ENCODE peak calls at places on chromosomes 13 and 19, in five cellular contexts. K, E, A, X and W are unnamed samples.

GRCh38 chr13:26446751-26447150 is 110.7 kb upstream of the WASF3 start:
- DNase-seq in K (peak; percentile 33), E (no peak), A (peak; percentile 10), X (no peak), W (no peak)

GRCh38 chr13:48782429-48782840 is 128.7 kb downstream of the CYSLTR2 start:
- DNase-seq in K (no peak), E (no peak), A (peak; percentile 34), X (no peak), W (no peak)

GRCh38 chr13:106384516-106384915 is 150.9 kb downstream of the EFNB2 start:
- DNase-seq in K (no peak), E (no peak), A (no peak), X (no peak), W (no peak)

GRCh38 chr19:45099465-45100201 is 6.7 kb downstream of the PPP1R37 start:
- DNase-seq in K (no peak), E (peak; percentile 28), A (no peak), X (no peak), W (no peak)

GRCh38 chr13:110308377-110309158 is 1.5 kb downstream of the COL4A2 start:
- DNase-seq in K (peak; percentile 73), E (peak; percentile 67), A (peak; percentile 53), X (peak; percentile 59), W (no peak)

GRCh38 chr19:47729468-47729798 is 15.9 kb upstream of the NOP53 start:
- DNase-seq in K (peak; percentile 90), E (peak; percentile 95), A (peak; percentile 89), X (peak; percentile 88), W (no peak)

GRCh38 chr13:76019421-76020044 is 383.4 kb downstream of the LMO7 start:
- DNase-seq in K (no peak), E (no peak), A (peak; percentile 88), X (no peak), W (no peak)

GRCh38 chr13:101916108-101916757 is 463.8 kb downstream of the ITGBL1 start:
- DNase-seq in K (peak; percentile 37), E (peak; percentile 6), A (no peak), X (no peak), W (no peak)

GRCh38 chr19:44585371-44586141 is 27.8 kb upstream of the IGSF23 start:
- DNase-seq in K (peak; percentile 78), E (peak; percentile 54), A (peak; percentile 75), X (peak; percentile 49), W (no peak)

GRCh38 chr19:10737680-10738079 is 19.8 kb downstream of the DNM2 start:
- DNase-seq in K (no peak), E (no peak), A (no peak), X (no peak), W (no peak)

GRCh38 chr19:18995804-18996241 is 37.5 kb downstream of the SUGP2 start:
- DNase-seq in K (peak; percentile 98), E (peak; percentile 58), A (peak; percentile 70), X (peak; percentile 89), W (peak; percentile 52)

GRCh38 chr19:56091066-56091490 is 30.0 kb downstream of the ZNF787 start:
- DNase-seq in K (peak; percentile 83), E (peak; percentile 90), A (peak; percentile 19), X (peak; percentile 36), W (no peak)

GRCh38 chr13:49366841-49367240 is 77.0 kb downstream of the CAB39L start:
- DNase-seq in K (peak; percentile 25), E (no peak), A (no peak), X (peak; percentile 16), W (no peak)

GRCh38 chr19:35236638-35237400 is 8.3 kb upstream of the FAM187B start:
- DNase-seq in K (no peak), E (peak; percentile 30), A (peak; percentile 7), X (no peak), W (no peak)

GRCh38 chr19:30001794-30002193 is 59.8 kb downstream of the URI1 start:
- DNase-seq in K (no peak), E (no peak), A (peak; percentile 2), X (no peak), W (no peak)

GRCh38 chr13:70424928-70425327 is 316.7 kb upstream of the KLHL1 start:
- DNase-seq in K (no peak), E (no peak), A (no peak), X (no peak), W (no peak)

GRCh38 chr13:26540319-26540718 is 17.2 kb upstream of the WASF3 start:
- DNase-seq in K (no peak), E (no peak), A (no peak), X (no peak), W (no peak)

GRCh38 chr13:20938302-20938701 is 35.8 kb upstream of the XPO4 start:
- DNase-seq in K (no peak), E (no peak), A (peak; percentile 17), X (no peak), W (no peak)

GRCh38 chr13:71618154-71618553 is 248.8 kb downstream of the DACH1 start:
- DNase-seq in K (peak; percentile 1), E (no peak), A (no peak), X (peak; percentile 31), W (no peak)

GRCh38 chr13:113364371-113364932 is 522 bp upstream of the GRTP1 start:
- DNase-seq in K (peak; percentile 41), E (no peak), A (no peak), X (no peak), W (no peak)

GRCh38 chr13:101455863-101456262 is 3.4 kb downstream of the ITGBL1 start:
- DNase-seq in K (peak; percentile 95), E (peak; percentile 85), A (peak; percentile 90), X (peak; percentile 97), W (no peak)

GRCh38 chr19:45166723-45167252 is 6.0 kb upstream of the NKPD1 start:
- DNase-seq in K (no peak), E (peak; percentile 32), A (no peak), X (no peak), W (no peak)

GRCh38 chr13:50393641-50394040 is 378.4 kb downstream of the KCNRG start:
- DNase-seq in K (no peak), E (no peak), A (no peak), X (peak; percentile 57), W (no peak)

GRCh38 chr19:17796838-17797168 is 1.9 kb downstream of the B3GNT3 start:
- DNase-seq in K (no peak), E (no peak), A (no peak), X (no peak), W (no peak)
- H3K9ac ChIP-seq in K (no peak overlapping the region), E (peak overlapping the region; percentile 38), A (peak overlapping the region; percentile 95), X (no peak overlapping the region), W (no peak overlapping the region)

GRCh38 chr19:39306075-39306474 is 9.9 kb downstream of the IFNL1 start:
- DNase-seq in K (no peak), E (no peak), A (no peak), X (no peak), W (no peak)

GRCh38 chr19:39308531-39309304 is 11.9 kb downstream of the LRFN1 start:
- DNase-seq in K (peak; percentile 32), E (no peak), A (no peak), X (no peak), W (no peak)

GRCh38 chr19:39304701-39305571 is 8.7 kb downstream of the IFNL1 start:
- DNase-seq in K (no peak), E (no peak), A (no peak), X (no peak), W (no peak)

GRCh38 chr19:39307822-39308530 is 11.8 kb downstream of the IFNL1 start:
- DNase-seq in K (peak; percentile 19), E (no peak), A (no peak), X (no peak), W (no peak)

DNA sequence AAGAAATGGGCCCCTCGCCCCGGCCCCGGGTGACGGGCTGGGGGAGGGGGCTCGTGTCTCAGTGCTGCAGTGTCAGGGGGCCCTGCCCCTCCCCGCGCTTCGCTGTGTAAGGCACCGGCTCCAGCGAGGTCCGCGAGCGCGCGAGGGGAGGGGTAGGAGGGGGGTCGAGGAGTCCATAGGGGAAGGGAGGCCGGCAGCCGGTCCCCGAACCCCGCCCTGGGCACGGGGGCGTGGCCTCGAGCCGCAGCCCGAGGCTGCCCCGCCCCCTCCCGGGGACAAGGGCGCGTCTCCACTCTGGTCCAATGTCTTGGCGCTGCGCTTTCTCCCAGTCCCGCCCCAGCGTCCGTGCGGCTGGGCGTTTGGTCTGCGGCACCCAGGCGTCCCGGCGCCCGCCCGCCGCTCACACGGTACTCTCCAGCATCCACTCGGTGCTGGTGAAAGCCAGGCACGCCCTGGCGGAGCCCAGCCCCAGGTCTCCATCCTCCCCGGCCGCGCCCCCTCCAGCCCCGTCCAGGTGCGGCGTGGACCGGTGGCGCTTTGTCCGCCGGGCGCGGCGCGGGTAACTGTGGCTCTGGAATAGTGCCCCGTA is 11.1 kb downstream of the IFNL1 start:
- DNase-seq in K (peak; percentile 43), E (no peak), A (no peak), X (no peak), W (no peak)
- TF ChIP-seq EZH2 in K (no peak), E (no peak), A (no peak), X (no peak), W (no peak)

GRCh38 chr19:17104679-17105078 is 29.1 kb downstream of the MYO9B start:
- DNase-seq in K (no peak), E (no peak), A (no peak), X (no peak), W (no peak)
- H3K27me3 ChIP-seq in K (no peaks in the 10 kb centered on the region), E (no peaks in the 10 kb centered on the region), A (no peaks in the 10 kb centered on the region), X (no peaks in the 10 kb centered on the region), W (no peaks in the 10 kb centered on the region)

GRCh38 chr13:80338781-80339577 is 1.9 kb downstream of the SPRY2 start:
- DNase-seq in K (peak; percentile 94), E (peak; percentile 71), A (peak; percentile 56), X (peak; percentile 88), W (peak; percentile 18)
- H3K9ac ChIP-seq in K (peak overlapping the region; percentile 95), E (peak overlapping the region; percentile 97), A (peak overlapping the region; percentile 99), X (peak overlapping the region; percentile 100), W (peak overlapping the region; percentile 58)

DNA sequence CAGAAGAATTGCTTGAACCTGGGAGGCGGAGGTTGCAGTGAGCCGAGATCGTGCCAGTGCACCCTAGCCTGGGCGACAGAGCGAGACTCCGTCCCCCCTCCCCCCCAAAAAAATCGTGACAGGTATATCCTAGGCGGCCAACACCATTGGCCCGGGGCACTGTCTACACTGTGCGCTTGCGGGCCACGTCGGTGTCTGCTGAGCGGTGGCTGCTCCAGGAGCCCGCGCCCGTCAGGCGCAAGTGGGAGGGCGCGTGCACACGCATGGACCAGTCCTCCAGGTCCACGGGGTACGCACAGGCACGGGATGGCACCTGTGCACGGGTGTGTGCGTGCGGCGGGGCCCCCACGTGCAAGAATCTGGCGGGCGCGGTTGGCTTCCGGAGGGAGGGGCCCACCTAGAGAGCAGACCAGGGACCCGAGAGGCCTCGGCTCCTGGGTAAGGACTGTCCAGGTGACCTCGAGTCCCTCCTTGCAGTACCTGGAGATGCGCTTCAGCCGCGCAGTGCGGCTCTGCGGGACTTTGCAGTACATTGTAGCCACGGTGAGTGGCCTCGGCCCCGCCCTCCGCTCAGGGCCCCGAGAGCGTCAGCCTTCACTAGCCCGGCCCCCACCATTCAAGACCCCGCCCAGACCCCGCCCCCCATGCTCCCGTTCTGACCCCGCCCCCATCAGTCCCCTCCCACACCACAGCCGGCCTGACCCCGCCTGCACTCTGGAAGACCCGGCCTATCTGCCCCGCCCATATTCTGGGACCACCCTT is 2.1 kb downstream of the SLC5A5 start:
- DNase-seq in K (peak; percentile 69), E (peak; percentile 37), A (peak; percentile 60), X (no peak), W (no peak)
- TF ChIP-seq EZH2 in K (no peak), E (no peak), A (no peak), X (peak; percentile 81), W (no peak)

GRCh38 chr19:1445932-1446712 is 3.8 kb upstream of the APC2 start:
- DNase-seq in K (no peak), E (no peak), A (peak; percentile 37), X (no peak), W (no peak)
- H3K27me3 ChIP-seq in K (peaks cover 24% of the 10 kb centered on the region), E (peaks cover 31% of the 10 kb centered on the region), A (peaks cover 6% of the 10 kb centered on the region), X (peaks cover 25% of the 10 kb centered on the region), W (peaks cover 5% of the 10 kb centered on the region)

GRCh38 chr13:60690607-60691006 is 293.6 kb downstream of the TDRD3 start:
- DNase-seq in K (no peak), E (no peak), A (no peak), X (no peak), W (no peak)
- H3K9ac ChIP-seq in K (no peak overlapping the region), E (no peak overlapping the region), A (no peak overlapping the region), X (no peak overlapping the region), W (no peak overlapping the region)